ENCODE peak calls at places on chromosomes 7 and 10, in four cellular contexts. E is neuronal stem cell; H is RWPE1; J is activated effector memory CD4-positive, alpha-beta T cell treated with anti-CD3 and anti-CD28 coated beads, Interleukin-2, amount 50 U/mL, for 16 hours. Q is an unnamed sample.

GRCh38 chr10:10362780-10363179 is 654.9 kb upstream of the CELF2 start:
- DNase-seq in E (no peak), J (no peak), H (no peak), Q (no peak)

GRCh38 chr7:117071597-117071996 is 118.3 kb downstream of the ST7 start:
- DNase-seq in E (no peak), H (no peak), J (no peak), Q (no peak)

GRCh38 chr7:156811706-156812105 is 81.3 kb downstream of the LMBR1 start:
- DNase-seq in H (no peak), E (no peak), J (no peak), Q (no peak)

GRCh38 chr10:109933984-109934565 is 10.8 kb upstream of the XPNPEP1 start:
- DNase-seq in E (no peak), H (no peak), J (no peak), Q (no peak)

GRCh38 chr10:7610651-7611389 is 55.9 kb downstream of the ITIH5 start:
- DNase-seq in J (no peak), E (no peak), H (no peak), Q (no peak)

GRCh38 chr10:101001225-101002035 is 1.8 kb downstream of the LZTS2 start:
- DNase-seq in J (no peak), E (no peak), H (no peak), Q (peak)

GRCh38 chr10:72107325-72108003 is 19.1 kb upstream of the SPOCK2 start:
- DNase-seq in H (peak), J (no peak), E (no peak), Q (no peak)

GRCh38 chr7:2715341-2716231 is 27.6 kb downstream of the AMZ1 start:
- DNase-seq in H (no peak), J (peak), E (no peak), Q (no peak)

GRCh38 chr10:24721254-24722106 is 2.2 kb downstream of the ARHGAP21 start:
- DNase-seq in E (no peak), H (no peak), J (no peak), Q (peak)

GRCh38 chr7:149126662-149127321 is 668 bp upstream of the ZNF425 start:
- DNase-seq in E (no peak), J (peak), H (peak), Q (peak)

GRCh38 chr7:141575654-141576448 is 24.6 kb downstream of the AGK start:
- DNase-seq in H (no peak), J (no peak), E (no peak), Q (no peak)

GRCh38 chr7:4665661-4666060 is 16.4 kb upstream of the FOXK1 start:
- DNase-seq in E (no peak), J (no peak), H (no peak), Q (no peak)

GRCh38 chr10:62019685-62020361 is 118.3 kb downstream of the ARID5B start:
- DNase-seq in H (no peak), E (no peak), J (no peak), Q (peak)

GRCh38 chr10:76308946-76309529 is 877.6 kb downstream of the LRMDA start:
- DNase-seq in E (no peak), H (no peak), J (no peak), Q (no peak)

GRCh38 chr10:105150486-105150885 is 509.4 kb downstream of the SORCS3 start:
- DNase-seq in H (no peak), J (no peak), E (no peak), Q (no peak)

GRCh38 chr7:73974101-73974947 is 53.6 kb upstream of the ELN start:
- DNase-seq in E (no peak), H (no peak), J (peak), Q (no peak)

GRCh38 chr10:14839305-14839695 is 1.2 kb downstream of the HSPA14 start:
- DNase-seq in J (no peak), E (no peak), H (no peak), Q (no peak)

GRCh38 chr7:58316-58715 is 134.1 kb upstream of the FAM20C start:
- DNase-seq in E (no peak), H (no peak), J (no peak), Q (no peak)

GRCh38 chr10:11562888-11563287 is 48.6 kb downstream of the USP6NL start:
- DNase-seq in E (no peak), J (no peak), H (no peak), Q (no peak)

GRCh38 chr10:4883079-4883739 is 57.2 kb downstream of the AKR1E2 start:
- DNase-seq in E (no peak), J (no peak), H (peak), Q (no peak)

GRCh38 chr7:92731327-92732063 is 104.9 kb downstream of the CDK6 start:
- DNase-seq in H (no peak), E (no peak), J (peak), Q (no peak)

GRCh38 chr7:47337021-47337492 is 244.9 kb downstream of the TNS3 start:
- DNase-seq in J (no peak), E (no peak), H (no peak), Q (no peak)

GRCh38 chr7:151505433-151505832 is 14.3 kb downstream of the RHEB start:
- DNase-seq in J (no peak), H (no peak), E (no peak), Q (no peak)